ENCODE peak calls at places on chromosomes 7 and 10, in four cellular contexts. V is NCI-H1694 treated with DMSO at 0.1 percent for 48 hours, K is nephron progenitor cell, N is H7. J is an unnamed sample.

GRCh38 chr10:78933828-78934227 is 134.9 kb upstream of the ZMIZ1 start:
- DNase-seq in V (no peak), K (no peak), N (no peak), J (no peak)

GRCh38 chr10:49598164-49598856 is 11.8 kb upstream of the SLC18A3 start:
- DNase-seq in V (peak), K (no peak), N (peak), J (no peak)

GRCh38 chr7:54559401-54559800 is 17.2 kb downstream of the VSTM2A start:
- DNase-seq in V (no peak), K (no peak), N (no peak), J (no peak)

GRCh38 chr10:75982611-75983369 is 551.4 kb downstream of the LRMDA start:
- DNase-seq in V (no peak), K (no peak), N (no peak), J (no peak)

GRCh38 chr10:48838830-48839229 is 100.8 kb downstream of the LRRC18 start:
- DNase-seq in V (no peak), K (peak), N (no peak), J (no peak)

GRCh38 chr10:36251068-36251467 is 609.0 kb upstream of the FZD8 start:
- DNase-seq in V (no peak), K (no peak), N (no peak), J (no peak)

GRCh38 chr10:31100176-31100575 is 68.5 kb upstream of the ZNF438 start:
- DNase-seq in V (no peak), K (no peak), N (no peak), J (no peak)

GRCh38 chr7:79453558-79454324 is at the start of gene MAGI2:
- DNase-seq in V (no peak), K (peak), N (peak), J (peak)

GRCh38 chr7:43456200-43456599 is 126.7 kb upstream of the STK17A start:
- DNase-seq in V (no peak), K (no peak), N (peak), J (no peak)

GRCh38 chr7:139389774-139390173 is 30.1 kb downstream of the LUC7L2 start:
- DNase-seq in V (no peak), K (no peak), N (no peak), J (no peak)